ENCODE peak calls at places on chromosomes 6 and 20, in nine cellular contexts. Y is body of pancreas, K is mammary epithelial cell, N is psoas muscle, I is A549, G is fibroblast of lung, L is OCI-LY7, J is lower lobe of right lung, D is Panc1. A is an unnamed sample.

GRCh38 chr20:59567585-59568508 is 36.5 kb upstream of the PHACTR3 start:
- DNase-seq in Y (no peak), K (no peak), N (no peak), I (no peak), G (no peak), L (no peak), J (no peak), D (no peak), A (peak; percentile 21)

GRCh38 chr6:44712353-44713147 is 325.0 kb downstream of the CDC5L start:
- DNase-seq in Y (no peak), K (no peak), N (no peak), I (no peak), G (peak; percentile 74), L (no peak), J (no peak), D (no peak), A (no peak)

GRCh38 chr20:57749131-57749690 is 39.4 kb upstream of the PMEPA1 start:
- DNase-seq in Y (no peak), K (no peak), N (no peak), I (no peak), G (no peak), L (no peak), J (peak; percentile 50), D (no peak), A (no peak)

GRCh38 chr6:19719691-19720127 is 117.5 kb upstream of the ID4 start:
- DNase-seq in Y (peak; percentile 20), K (peak; percentile 19), N (no peak), I (no peak), G (peak; percentile 82), L (no peak), J (no peak), D (no peak), A (no peak)

GRCh38 chr6:132813173-132813856 is 1.1 kb upstream of the RPS12 start:
- DNase-seq in Y (peak; percentile 53), K (peak; percentile 55), N (peak; percentile 66), I (no peak), G (peak; percentile 40), L (peak; percentile 65), J (peak; percentile 70), D (no peak), A (no peak)

GRCh38 chr6:152098683-152099082 is 291.2 kb downstream of the ESR1 start:
- DNase-seq in Y (no peak), K (no peak), N (no peak), I (no peak), G (no peak), L (no peak), J (no peak), D (no peak), A (no peak)

GRCh38 chr6:96777113-96777512 is 60.2 kb downstream of the GPR63 start:
- DNase-seq in Y (no peak), K (no peak), N (no peak), I (no peak), G (no peak), L (no peak), J (no peak), D (no peak), A (no peak)

GRCh38 chr20:33897313-33897912 is 86.3 kb downstream of the CHMP4B start:
- DNase-seq in Y (no peak), K (no peak), N (no peak), I (no peak), G (no peak), L (no peak), J (no peak), D (no peak), A (no peak)

GRCh38 chr6:146361367-146361924 is 182.2 kb upstream of the RAB32 start:
- DNase-seq in Y (peak; percentile 34), K (peak; percentile 6), N (no peak), I (no peak), G (peak; percentile 42), L (no peak), J (no peak), D (no peak), A (no peak)

GRCh38 chr6:99276747-99277146 is 72.7 kb downstream of the FAXC start:
- DNase-seq in Y (no peak), K (peak; percentile 32), N (no peak), I (no peak), G (peak; percentile 30), L (no peak), J (no peak), D (no peak), A (peak; percentile 45)

GRCh38 chr6:28225056-28225834 is at the start of gene ZSCAN9:
- DNase-seq in Y (peak; percentile 89), K (peak; percentile 91), N (peak; percentile 93), I (peak; percentile 48), G (peak; percentile 93), L (peak; percentile 76), J (peak; percentile 90), D (no peak), A (peak; percentile 86)

GRCh38 chr6:105616521-105616920 is 213.6 kb upstream of the PREP start:
- DNase-seq in Y (no peak), K (peak; percentile 64), N (no peak), I (no peak), G (no peak), L (no peak), J (no peak), D (no peak), A (no peak)

GRCh38 chr6:168284187-168284586 is 35.4 kb downstream of the DACT2 start:
- DNase-seq in Y (no peak), K (no peak), N (no peak), I (no peak), G (no peak), L (no peak), J (no peak), D (no peak), A (no peak)

GRCh38 chr6:74785236-74785635 is 420.6 kb downstream of the COL12A1 start:
- DNase-seq in Y (no peak), K (no peak), N (no peak), I (no peak), G (no peak), L (no peak), J (no peak), D (no peak), A (no peak)

GRCh38 chr6:36985963-36986703 is at the start of gene MTCH1:
- DNase-seq in Y (peak; percentile 92), K (peak; percentile 87), N (peak; percentile 96), I (peak; percentile 76), G (peak; percentile 88), L (peak; percentile 93), J (peak; percentile 93), D (no peak), A (peak; percentile 64)

GRCh38 chr6:71079707-71080106 is 122.8 kb upstream of the B3GAT2 start:
- DNase-seq in Y (no peak), K (peak; percentile 49), N (no peak), I (no peak), G (peak; percentile 62), L (no peak), J (no peak), D (no peak), A (no peak)

GRCh38 chr6:154249499-154250298 is 106.9 kb downstream of the IPCEF1 start:
- DNase-seq in Y (no peak), K (no peak), N (no peak), I (no peak), G (no peak), L (peak; percentile 2), J (no peak), D (no peak), A (no peak)

GRCh38 chr20:16580596-16580995 is 7.3 kb upstream of the KIF16B start:
- DNase-seq in Y (no peak), K (no peak), N (no peak), I (no peak), G (no peak), L (no peak), J (no peak), D (no peak), A (no peak)

GRCh38 chr20:25083773-25084615 is 2.1 kb upstream of the VSX1 start:
- DNase-seq in Y (no peak), K (no peak), N (peak; percentile 60), I (no peak), G (no peak), L (no peak), J (no peak), D (no peak), A (no peak)

GRCh38 chr6:158028876-158029275 is 47.2 kb downstream of the SYNJ2 start:
- DNase-seq in Y (no peak), K (no peak), N (no peak), I (no peak), G (no peak), L (no peak), J (peak; percentile 14), D (no peak), A (no peak)
- H3K4me1 ChIP-seq in Y (peaks cover 60% of the 10 kb centered on the region), K (peaks cover 30% of the 10 kb centered on the region), N (peaks cover 27% of the 10 kb centered on the region), I (peaks cover 83% of the 10 kb centered on the region), G (peaks cover 51% of the 10 kb centered on the region), L (no peaks in the 10 kb centered on the region), J (peaks cover 48% of the 10 kb centered on the region), D (peaks cover 77% of the 10 kb centered on the region), A (peaks cover 40% of the 10 kb centered on the region)

GRCh38 chr6:16769131-16769985 is 8.1 kb upstream of the ATXN1 start:
- DNase-seq in Y (peak; percentile 26), K (peak; percentile 92), N (no peak), I (peak; percentile 49), G (peak; percentile 99), L (no peak), J (no peak), D (no peak), A (peak; percentile 99)
- H3K4me1 ChIP-seq in Y (peaks cover 24% of the 10 kb centered on the region), K (peaks cover 43% of the 10 kb centered on the region), N (peaks cover 37% of the 10 kb centered on the region), I (peaks cover 58% of the 10 kb centered on the region), G (peaks cover 29% of the 10 kb centered on the region), L (no peaks in the 10 kb centered on the region), J (peaks cover 44% of the 10 kb centered on the region), D (peaks cover 65% of the 10 kb centered on the region), A (peaks cover 69% of the 10 kb centered on the region)

DNA sequence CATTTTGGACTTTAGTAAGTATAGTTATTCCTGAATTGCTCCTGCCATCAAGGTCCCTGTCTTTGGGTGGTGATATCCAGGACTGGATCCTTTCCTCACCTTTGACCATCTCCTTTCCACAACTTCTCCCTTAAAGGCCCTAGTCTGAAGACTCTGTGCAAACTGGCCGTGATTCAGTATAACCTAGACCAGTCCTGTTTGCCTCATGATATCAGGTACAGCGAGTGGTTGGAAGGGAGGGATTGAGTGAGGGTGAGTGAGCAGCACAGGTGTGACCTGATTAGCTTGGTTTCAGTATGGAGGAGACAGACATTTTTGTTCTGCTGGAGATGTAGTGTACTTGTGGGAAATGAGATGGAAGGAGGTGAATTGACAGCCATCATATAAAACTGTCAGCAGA is 2.3 kb upstream of the RRP36 start:
- DNase-seq in Y (no peak), K (no peak), N (no peak), I (no peak), G (no peak), L (no peak), J (no peak), D (no peak), A (no peak)
- H3K4me1 ChIP-seq in Y (peaks cover 60% of the 10 kb centered on the region), K (peaks cover 11% of the 10 kb centered on the region), N (peaks cover 84% of the 10 kb centered on the region), I (peaks cover 20% of the 10 kb centered on the region), G (peaks cover 20% of the 10 kb centered on the region), L (peaks cover 37% of the 10 kb centered on the region), J (peaks cover 53% of the 10 kb centered on the region), D (peaks cover 22% of the 10 kb centered on the region), A (peaks cover 17% of the 10 kb centered on the region)

GRCh38 chr6:7165736-7166296 is 58.1 kb downstream of the RREB1 start:
- DNase-seq in Y (no peak), K (no peak), N (no peak), I (no peak), G (peak; percentile 37), L (no peak), J (no peak), D (no peak), A (no peak)
- H3K4me1 ChIP-seq in Y (peaks cover 84% of the 10 kb centered on the region), K (peaks cover 21% of the 10 kb centered on the region), N (peaks cover 85% of the 10 kb centered on the region), I (peaks cover 56% of the 10 kb centered on the region), G (peaks cover 44% of the 10 kb centered on the region), L (peaks cover 5% of the 10 kb centered on the region), J (peaks cover 98% of the 10 kb centered on the region), D (peaks cover 28% of the 10 kb centered on the region), A (peaks cover 21% of the 10 kb centered on the region)